ENCODE peak calls at places on chromosomes 11 and 22, in six cellular contexts. One of them, this sample, is unnamed. For H3K4me1, the result is how much of the 10 kb centered on the place peaks cover.

GRCh38 chr11:1498262-1498661 is 11.7 kb upstream of the MOB2 start:
- DNase-seq in lower lobe of right lung: peak
- DNase-seq in upper lobe of right lung: peak
- DNase-seq in spleen: peak
- DNase-seq in keratinocyte: no peak
- DNase-seq in A673: no peak
- DNase-seq in this sample: no peak

GRCh38 chr11:119975561-119976152 is 162.3 kb downstream of the TRIM29 start:
- DNase-seq in lower lobe of right lung: no peak
- DNase-seq in upper lobe of right lung: no peak
- DNase-seq in spleen: no peak
- DNase-seq in keratinocyte: no peak
- DNase-seq in A673: peak
- DNase-seq in this sample: peak

GRCh38 chr22:36155702-36156101 is 4.9 kb downstream of the APOL3 start:
- DNase-seq in lower lobe of right lung: no peak
- DNase-seq in upper lobe of right lung: peak
- DNase-seq in spleen: no peak
- DNase-seq in keratinocyte: no peak
- DNase-seq in A673: no peak
- DNase-seq in this sample: no peak

GRCh38 chr11:47143322-47143721 is 33.4 kb downstream of the ARFGAP2 start:
- DNase-seq in lower lobe of right lung: no peak
- DNase-seq in upper lobe of right lung: no peak
- DNase-seq in spleen: no peak
- DNase-seq in keratinocyte: no peak
- DNase-seq in A673: no peak
- DNase-seq in this sample: no peak

GRCh38 chr22:17120281-17120680 is 879 bp downstream of the TMEM121B start:
- DNase-seq in lower lobe of right lung: peak
- DNase-seq in upper lobe of right lung: peak
- DNase-seq in spleen: peak
- DNase-seq in keratinocyte: no peak
- DNase-seq in A673: peak
- DNase-seq in this sample: peak

GRCh38 chr11:22433066-22433450 is 94.9 kb downstream of the SLC17A6 start:
- DNase-seq in lower lobe of right lung: no peak
- DNase-seq in upper lobe of right lung: no peak
- DNase-seq in spleen: no peak
- DNase-seq in keratinocyte: no peak
- DNase-seq in A673: no peak
- DNase-seq in this sample: no peak

GRCh38 chr11:131037873-131038272 is 121.6 kb upstream of the SNX19 start:
- DNase-seq in lower lobe of right lung: no peak
- DNase-seq in upper lobe of right lung: no peak
- DNase-seq in spleen: no peak
- DNase-seq in keratinocyte: no peak
- DNase-seq in A673: peak
- DNase-seq in this sample: no peak

GRCh38 chr11:134850566-134850965 is 438.5 kb upstream of the B3GAT1 start:
- DNase-seq in lower lobe of right lung: no peak
- DNase-seq in upper lobe of right lung: no peak
- DNase-seq in spleen: no peak
- DNase-seq in keratinocyte: no peak
- DNase-seq in A673: no peak
- DNase-seq in this sample: no peak

GRCh38 chr22:26466196-26466595 is 17.4 kb downstream of the HPS4 start:
- DNase-seq in lower lobe of right lung: no peak
- DNase-seq in upper lobe of right lung: no peak
- DNase-seq in spleen: no peak
- DNase-seq in keratinocyte: no peak
- DNase-seq in A673: no peak
- DNase-seq in this sample: peak

GRCh38 chr11:103862827-103863213 is 173.6 kb upstream of the DDI1 start:
- DNase-seq in lower lobe of right lung: no peak
- DNase-seq in upper lobe of right lung: no peak
- DNase-seq in spleen: no peak
- DNase-seq in keratinocyte: no peak
- DNase-seq in A673: peak
- DNase-seq in this sample: no peak
- TF ChIP-seq CTCF in lower lobe of right lung: no peak
- TF ChIP-seq CTCF in upper lobe of right lung: no peak
- TF ChIP-seq CTCF in spleen: no peak
- TF ChIP-seq CTCF in keratinocyte: no peak
- TF ChIP-seq CTCF in A673: no peak
- TF ChIP-seq CTCF in this sample: no peak

GRCh38 chr11:96307748-96308133 is 35.3 kb downstream of the MAML2 start:
- DNase-seq in lower lobe of right lung: no peak
- DNase-seq in upper lobe of right lung: no peak
- DNase-seq in spleen: no peak
- DNase-seq in keratinocyte: peak
- DNase-seq in A673: peak
- DNase-seq in this sample: peak

GRCh38 chr11:96309001-96309642 is 33.9 kb downstream of the MAML2 start:
- DNase-seq in lower lobe of right lung: no peak
- DNase-seq in upper lobe of right lung: no peak
- DNase-seq in spleen: no peak
- DNase-seq in keratinocyte: no peak
- DNase-seq in A673: no peak
- DNase-seq in this sample: no peak

GRCh38 chr11:96309643-96310017 is 33.4 kb downstream of the MAML2 start:
- DNase-seq in lower lobe of right lung: no peak
- DNase-seq in upper lobe of right lung: no peak
- DNase-seq in spleen: no peak
- DNase-seq in keratinocyte: no peak
- DNase-seq in A673: no peak
- DNase-seq in this sample: no peak

GRCh38 chr11:96306600-96306932 is 36.4 kb downstream of the MAML2 start:
- DNase-seq in lower lobe of right lung: no peak
- DNase-seq in upper lobe of right lung: no peak
- DNase-seq in spleen: no peak
- DNase-seq in keratinocyte: no peak
- DNase-seq in A673: no peak
- DNase-seq in this sample: no peak

GRCh38 chr11:96306933-96307747 is 35.9 kb downstream of the MAML2 start:
- DNase-seq in lower lobe of right lung: peak
- DNase-seq in upper lobe of right lung: no peak
- DNase-seq in spleen: no peak
- DNase-seq in keratinocyte: peak
- DNase-seq in A673: peak
- DNase-seq in this sample: peak
- H3K4me1 ChIP-seq in lower lobe of right lung: half or more
- H3K4me1 ChIP-seq in upper lobe of right lung: half or more
- H3K4me1 ChIP-seq in spleen: half or more
- H3K4me1 ChIP-seq in keratinocyte: half or more
- H3K4me1 ChIP-seq in A673: half or more
- H3K4me1 ChIP-seq in this sample: half or more

GRCh38 chr22:42343136-42343484 is 72.7 kb upstream of the TCF20 start:
- DNase-seq in lower lobe of right lung: no peak
- DNase-seq in upper lobe of right lung: no peak
- DNase-seq in spleen: no peak
- DNase-seq in keratinocyte: no peak
- DNase-seq in A673: peak
- DNase-seq in this sample: no peak
- H3K27ac ChIP-seq in lower lobe of right lung: no peak
- H3K27ac ChIP-seq in upper lobe of right lung: no peak
- H3K27ac ChIP-seq in spleen: no peak
- H3K27ac ChIP-seq in keratinocyte: no peak
- H3K27ac ChIP-seq in A673: peak
- H3K27ac ChIP-seq in this sample: no peak

DNA sequence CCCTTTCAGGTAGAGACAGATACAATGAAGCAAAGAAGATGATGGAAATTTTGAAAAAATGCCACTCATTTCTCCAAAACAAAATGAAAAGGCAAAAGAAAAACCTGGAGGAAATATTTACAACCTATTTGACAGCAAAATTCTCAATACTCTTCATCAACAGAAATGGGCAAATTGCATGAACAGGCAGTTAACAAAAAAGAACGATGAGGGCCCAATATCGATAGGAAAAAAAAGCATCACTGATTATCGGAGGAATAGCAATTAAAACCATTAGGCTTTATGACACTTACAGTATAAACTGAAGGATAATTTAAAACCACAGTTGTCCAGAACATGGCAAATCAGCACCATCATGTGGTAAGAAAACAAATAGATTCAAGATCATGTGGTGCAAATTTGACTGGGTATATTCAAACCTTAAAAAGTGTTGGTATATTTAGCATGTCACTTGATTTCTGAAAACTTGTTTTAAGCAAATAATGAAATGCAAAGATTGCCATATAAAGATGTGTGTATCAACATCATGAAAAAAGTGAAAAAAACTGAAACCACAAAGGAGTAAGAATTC is 222.9 kb downstream of the BRD1 start:
- DNase-seq in lower lobe of right lung: no peak
- DNase-seq in upper lobe of right lung: no peak
- DNase-seq in spleen: no peak
- DNase-seq in keratinocyte: no peak
- DNase-seq in A673: no peak
- DNase-seq in this sample: no peak
- TF ChIP-seq CTCF in lower lobe of right lung: no peak
- TF ChIP-seq CTCF in upper lobe of right lung: no peak
- TF ChIP-seq CTCF in spleen: no peak
- TF ChIP-seq CTCF in keratinocyte: no peak
- TF ChIP-seq CTCF in A673: peak
- TF ChIP-seq CTCF in this sample: no peak

This sample was measured in osteoblast.